ENCODE peak calls at places on chromosomes 16 and 17, in five cellular contexts. W is activated CD4-positive, alpha-beta T cell treated with anti-CD3 and anti-CD28 coated beads for 24 hours; A is EH; M is stimulated activated CD8-positive, alpha-beta memory T cell treated with anti-CD3 and anti-CD28 coated beads, Interleukin-15, amount 100 ng/mL, for 4 hours; S is kidney glomerular epithelial cell. G is an unnamed sample.

GRCh38 chr17:82551779-82552457 is 32.4 kb downstream of the FOXK2 start:
- DNase-seq in M (peak), A (peak), W (peak), S (peak), G (no peak)

GRCh38 chr17:38579934-38580333 is 25.8 kb downstream of the SRCIN1 start:
- DNase-seq in W (no peak), S (peak), M (no peak), A (peak), G (peak)

GRCh38 chr17:41739661-41740352 is 5.4 kb upstream of the HAP1 start:
- DNase-seq in A (peak), S (peak), W (no peak), M (no peak), G (peak)

GRCh38 chr16:88923450-88923849 is 53.6 kb downstream of the CBFA2T3 start:
- DNase-seq in M (no peak), A (no peak), S (no peak), W (no peak), G (no peak)

GRCh38 chr16:56145369-56145768 is 45.9 kb upstream of the GNAO1 start:
- DNase-seq in S (no peak), A (no peak), M (no peak), W (no peak), G (no peak)

GRCh38 chr17:40032322-40033320 is 17.4 kb downstream of the CSF3 start:
- DNase-seq in W (no peak), A (no peak), S (no peak), M (no peak), G (no peak)

GRCh38 chr16:660459-661183 is 7.3 kb upstream of the RHOT2 start:
- DNase-seq in S (peak), W (peak), A (peak), M (no peak), G (no peak)

GRCh38 chr17:79631640-79632431 is 21.0 kb upstream of the RBFOX3 start:
- DNase-seq in A (no peak), W (no peak), S (no peak), M (no peak), G (no peak)

GRCh38 chr16:3465301-3465700 is 21.8 kb downstream of the NAA60 start:
- DNase-seq in S (no peak), M (no peak), A (no peak), W (no peak), G (no peak)

GRCh38 chr16:2979669-2980226 is 498 bp downstream of the PKMYT1 start:
- DNase-seq in S (no peak), W (no peak), M (no peak), A (no peak), G (no peak)

GRCh38 chr17:76083536-76083935 is 4.6 kb downstream of the ZACN start:
- DNase-seq in S (no peak), W (no peak), A (no peak), M (no peak), G (no peak)

GRCh38 chr17:47636273-47637030 is 13.3 kb upstream of the KPNB1 start:
- DNase-seq in A (no peak), W (no peak), M (no peak), S (no peak), G (no peak)

GRCh38 chr16:74698220-74698619 is 2.4 kb downstream of the MLKL start:
- DNase-seq in W (no peak), M (no peak), S (no peak), A (peak), G (no peak)

GRCh38 chr17:67280279-67280678 is 35.3 kb upstream of the HELZ start:
- DNase-seq in A (no peak), W (no peak), M (no peak), S (no peak), G (peak)

GRCh38 chr17:57985675-57985974 is 2.4 kb downstream of the VEZF1 start:
- DNase-seq in A (peak), S (peak), M (no peak), W (no peak), G (peak)

GRCh38 chr17:37672545-37673078 is 29.4 kb upstream of the DDX52 start:
- DNase-seq in M (no peak), A (peak), W (no peak), S (no peak), G (no peak)

GRCh38 chr17:80319999-80320344 is 59.3 kb downstream of the RNF213 start:
- DNase-seq in W (no peak), S (no peak), M (no peak), A (no peak), G (no peak)

GRCh38 chr17:9987779-9988585 is 82.9 kb upstream of the RCVRN start:
- DNase-seq in W (no peak), M (no peak), A (peak), S (no peak), G (no peak)